ENCODE peak calls at places on chromosome 1, in four cellular contexts. N, A, W and G are unnamed samples.

GRCh38 chr1:22689505-22689904 is 21.1 kb upstream of the EPHB2 start:
- DNase-seq in N (peak), A (peak), W (no peak), G (no peak)

GRCh38 chr1:229117664-229118300 is 153.1 kb upstream of the RAB4A start:
- DNase-seq in N (peak), A (peak), W (no peak), G (peak)

GRCh38 chr1:202858306-202858705 is 30.6 kb downstream of the RABIF start:
- DNase-seq in N (peak), A (peak), W (peak), G (peak)

GRCh38 chr1:91866425-91866824 is 19.5 kb downstream of the TGFBR3 start:
- DNase-seq in N (no peak), A (no peak), W (no peak), G (no peak)

GRCh38 chr1:196723325-196724185 is 51.1 kb upstream of the CFHR3 start:
- DNase-seq in N (no peak), A (peak), W (no peak), G (no peak)

GRCh38 chr1:223298706-223299105 is 65.3 kb downstream of the SUSD4 start:
- DNase-seq in N (peak), A (peak), W (no peak), G (no peak)

GRCh38 chr1:147833231-147833840 is 69.3 kb upstream of the GJA8 start:
- DNase-seq in N (no peak), A (no peak), W (no peak), G (no peak)

GRCh38 chr1:67191668-67192520 is 25.6 kb downstream of the IL23R start:
- DNase-seq in N (peak), A (peak), W (no peak), G (no peak)

GRCh38 chr1:181251001-181251712 is 162.7 kb downstream of the IER5 start:
- DNase-seq in N (peak), A (peak), W (no peak), G (no peak)

GRCh38 chr1:92424376-92424775 is 62.3 kb downstream of the GFI1 start:
- DNase-seq in N (no peak), A (no peak), W (no peak), G (no peak)

GRCh38 chr1:160374701-160375443 is 8.0 kb downstream of the NHLH1 start:
- DNase-seq in N (no peak), A (no peak), W (no peak), G (no peak)

GRCh38 chr1:160399544-160400283 is 650 bp upstream of the VANGL2 start:
- DNase-seq in N (no peak), A (no peak), W (no peak), G (no peak)

GRCh38 chr1:176802316-176802715 is 339.3 kb downstream of the PAPPA2 start:
- DNase-seq in N (no peak), A (no peak), W (no peak), G (no peak)

GRCh38 chr1:15951341-15952153 is 24.4 kb downstream of the ZBTB17 start:
- DNase-seq in N (no peak), A (peak), W (no peak), G (no peak)

GRCh38 chr1:14363707-14364413 is 234.6 kb upstream of the KAZN start:
- DNase-seq in N (no peak), A (no peak), W (no peak), G (no peak)

GRCh38 chr1:43270421-43271095 is 775 bp downstream of the TMEM125 start:
- DNase-seq in N (no peak), A (peak), W (no peak), G (no peak)

GRCh38 chr1:51634618-51635017 is 17.7 kb downstream of the OSBPL9 start:
- DNase-seq in N (no peak), A (no peak), W (no peak), G (no peak)

DNA sequence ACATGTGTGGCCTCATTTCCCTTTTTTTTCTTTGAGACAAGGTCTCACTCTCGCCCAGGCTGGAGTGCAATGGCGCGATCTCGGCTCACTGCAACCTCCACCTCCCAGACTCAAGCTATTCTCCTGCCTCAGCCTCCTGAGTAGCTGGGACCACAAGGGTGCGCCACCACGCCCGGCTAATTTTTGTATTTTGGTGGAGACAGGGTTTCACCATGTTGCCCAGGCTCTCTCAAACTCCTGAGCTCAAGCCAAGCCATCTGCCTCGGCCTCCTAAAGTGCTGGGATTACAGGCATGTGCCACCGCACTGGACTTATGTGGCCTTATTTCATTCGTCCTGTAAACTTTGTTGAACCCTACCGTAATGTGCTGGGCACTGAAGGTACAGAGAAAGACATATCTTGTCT is 569 bp upstream of the WARS2 start:
- DNase-seq in N (peak), A (peak), W (peak), G (no peak)
- TF ChIP-seq CTCF in N (peak), A (peak), W (no peak), G (no peak)

GRCh38 chr1:167520711-167521206 is 2.4 kb upstream of the CD247 start:
- DNase-seq in N (no peak), A (no peak), W (no peak), G (no peak)
- TF ChIP-seq CTCF in N (no peak), A (no peak), W (no peak), G (no peak)

GRCh38 chr1:243325305-243325890 is 69.6 kb downstream of the SDCCAG8 start:
- DNase-seq in N (peak), A (peak), W (no peak), G (no peak)
- TF ChIP-seq CTCF in N (peak), A (peak), W (peak), G (peak)

DNA sequence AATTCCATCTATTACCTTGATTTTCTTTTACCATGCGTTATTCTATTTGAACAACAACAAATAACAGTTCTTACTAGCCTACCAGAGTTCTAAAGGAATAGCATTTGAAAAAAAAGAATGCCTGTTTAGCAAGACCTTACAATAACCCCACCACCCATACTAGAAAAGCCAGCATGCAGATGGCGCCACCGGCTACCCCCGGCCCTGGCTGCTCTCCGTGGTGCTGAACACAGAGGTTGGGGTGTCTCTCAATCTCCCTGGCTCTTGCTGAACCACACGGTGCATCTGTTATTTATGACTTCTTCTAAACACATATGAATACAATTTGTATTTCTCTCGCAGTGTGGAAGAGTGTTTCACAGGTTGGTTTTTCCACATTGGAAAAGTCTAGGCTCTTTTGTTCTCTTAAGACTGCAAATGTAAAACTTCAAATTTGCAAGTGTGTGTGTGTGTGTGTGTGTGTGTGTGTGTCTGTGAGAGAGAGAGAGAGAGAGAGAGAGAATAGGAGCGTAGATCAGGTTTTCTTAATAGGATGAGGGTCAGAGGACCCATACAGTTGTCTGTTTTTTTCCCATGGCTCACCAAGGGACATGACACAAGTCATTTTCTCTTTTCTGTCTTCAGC is 13.6 kb downstream of the GRIK3 start:
- DNase-seq in N (no peak), A (no peak), W (no peak), G (no peak)
- TF ChIP-seq CTCF in N (no peak), A (no peak), W (no peak), G (no peak)

GRCh38 chr1:36083219-36083618 is 675 bp upstream of the TEKT2 start:
- DNase-seq in N (no peak), A (no peak), W (no peak), G (no peak)
- TF ChIP-seq CTCF in N (no peak), A (no peak), W (no peak), G (no peak)

DNA sequence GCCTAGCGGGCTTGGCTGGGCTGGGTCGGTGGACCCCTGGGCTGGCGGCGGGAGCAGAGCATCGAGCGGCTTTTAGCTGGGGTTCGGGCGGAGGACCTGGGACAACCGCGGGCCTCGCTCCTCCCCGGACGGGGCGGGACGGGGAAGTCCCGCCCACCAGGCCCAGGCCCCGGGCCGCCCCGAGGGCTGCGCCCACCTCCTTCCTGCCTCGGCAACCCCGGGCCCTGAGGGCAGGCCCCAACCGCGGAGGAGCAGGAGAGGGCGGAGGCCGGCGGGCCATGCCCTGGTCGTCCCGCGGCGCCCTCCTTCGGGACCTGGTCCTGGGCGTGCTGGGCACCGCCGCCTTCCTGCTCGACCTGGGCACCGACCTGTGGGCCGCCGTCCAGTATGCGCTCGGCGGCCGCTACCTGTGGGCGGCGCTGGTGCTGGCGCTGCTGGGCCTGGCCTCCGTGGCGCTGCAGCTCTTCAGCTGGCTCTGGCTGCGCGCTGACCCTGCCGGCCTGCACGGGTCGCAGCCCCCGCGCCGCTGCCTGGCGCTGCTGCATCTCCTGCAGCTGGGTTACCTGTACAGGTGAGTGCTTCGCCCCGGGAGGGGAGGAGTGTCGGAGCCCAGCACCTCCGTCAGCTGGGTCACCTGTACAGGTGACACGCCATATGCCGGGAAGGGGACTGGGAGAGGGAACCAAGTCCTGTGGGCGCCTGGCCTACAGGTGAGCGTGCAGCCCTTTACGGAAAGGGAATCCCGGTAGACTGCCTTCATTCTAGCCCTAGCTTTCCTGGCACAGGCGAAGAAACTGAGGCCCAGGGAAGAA is at the start of gene XKR8:
- DNase-seq in N (peak), A (peak), W (peak), G (peak)
- TF ChIP-seq CTCF in N (peak), A (no peak), W (peak), G (peak)

GRCh38 chr1:232184561-232185530 is 445.1 kb downstream of the SIPA1L2 start:
- DNase-seq in N (no peak), A (no peak), W (no peak), G (no peak)

GRCh38 chr1:232186936-232187335 is 443.0 kb downstream of the SIPA1L2 start:
- DNase-seq in N (no peak), A (no peak), W (no peak), G (no peak)

GRCh38 chr1:232183266-232183800 is 446.6 kb downstream of the SIPA1L2 start:
- DNase-seq in N (no peak), A (no peak), W (no peak), G (no peak)

GRCh38 chr1:232182206-232182605 is 447.7 kb downstream of the SIPA1L2 start:
- DNase-seq in N (no peak), A (no peak), W (no peak), G (no peak)

GRCh38 chr1:232183802-232184201 is 446.1 kb downstream of the SIPA1L2 start:
- DNase-seq in N (no peak), A (no peak), W (no peak), G (no peak)
- TF ChIP-seq CTCF in N (no peak), A (no peak), W (no peak), G (no peak)